ENCODE peak calls at places on chromosomes 13 and 19, in eight cellular contexts. F is endothelial cell; J is ELF-1; L is stomach; V is hypothalamus; Y is stimulated activated CD4-positive, alpha-beta T cell treated with anti-CD3 and anti-CD28 coated beads, Interleukin-2, amount 100 ng/mL, for 48 hours; B is effector memory CD4-positive, alpha-beta T cell; P is effector memory CD8-positive, alpha-beta T cell. D is an unnamed sample.

GRCh38 chr13:66574606-66575005 is 655.5 kb downstream of the PCDH9 start:
- DNase-seq in Y (no peak), B (no peak), F (no peak), V (no peak), J (no peak), L (no peak), P (no peak), D (no peak)

GRCh38 chr19:10593148-10593547 is 6.0 kb upstream of the AP1M2 start:
- DNase-seq in V (no peak), B (no peak), J (no peak), P (no peak), Y (no peak), L (no peak), F (no peak), D (no peak)

GRCh38 chr13:27168870-27169525 is 2.6 kb downstream of the USP12 start:
- DNase-seq in V (no peak), B (no peak), F (no peak), P (no peak), J (no peak), L (no peak), Y (no peak), D (no peak)

GRCh38 chr19:58398545-58398944 is 3.1 kb downstream of the RNF225 start:
- DNase-seq in P (no peak), F (no peak), L (no peak), J (no peak), Y (no peak), V (no peak), B (no peak), D (no peak)

GRCh38 chr19:13843104-13843921 is 33.6 kb upstream of the NANOS3 start:
- DNase-seq in V (peak), P (no peak), Y (no peak), F (peak), J (peak), L (peak), B (no peak), D (no peak)

GRCh38 chr19:4968462-4969291 is at the start of gene KDM4B:
- DNase-seq in V (peak), P (peak), F (peak), Y (peak), J (peak), L (peak), B (peak), D (peak)

GRCh38 chr19:6412111-6412999 is 12.3 kb downstream of the KHSRP start:
- DNase-seq in L (peak), F (peak), V (no peak), B (peak), Y (peak), P (peak), J (peak), D (no peak)

GRCh38 chr19:3176715-3177501 is 1.7 kb upstream of the S1PR4 start:
- DNase-seq in B (peak), Y (peak), J (no peak), L (peak), V (no peak), F (no peak), P (peak), D (peak)

GRCh38 chr13:104008571-104009435 is 942.6 kb upstream of the SLC10A2 start:
- DNase-seq in J (no peak), B (no peak), Y (no peak), P (no peak), F (no peak), V (no peak), L (no peak), D (no peak)

GRCh38 chr19:10713317-10713716 is 4.6 kb upstream of the DNM2 start:
- DNase-seq in B (no peak), L (no peak), P (no peak), J (no peak), V (no peak), F (no peak), Y (no peak), D (no peak)

GRCh38 chr19:36225219-36225892 is 10.4 kb downstream of the ZNF146 start:
- DNase-seq in J (no peak), B (no peak), V (no peak), Y (no peak), P (no peak), L (no peak), F (no peak), D (no peak)

GRCh38 chr13:101190337-101190736 is 226.0 kb downstream of the NALCN start:
- DNase-seq in J (no peak), Y (no peak), B (no peak), P (no peak), L (no peak), F (no peak), V (no peak), D (no peak)

GRCh38 chr13:29362849-29363604 is 232.5 kb downstream of the SLC7A1 start:
- DNase-seq in L (peak), J (peak), Y (peak), F (peak), B (peak), V (peak), P (peak), D (no peak)

GRCh38 chr19:18762125-18763023 is 28.7 kb downstream of the COMP start:
- DNase-seq in Y (no peak), B (no peak), P (no peak), L (peak), V (peak), F (no peak), J (no peak), D (no peak)

GRCh38 chr13:35478384-35479222 is 2.1 kb upstream of the MAB21L1 start:
- DNase-seq in V (no peak), Y (no peak), F (peak), B (no peak), J (peak), P (no peak), L (no peak), D (no peak)

GRCh38 chr19:17159466-17160393 is 55.4 kb upstream of the USE1 start:
- DNase-seq in Y (no peak), P (no peak), B (no peak), L (no peak), V (no peak), J (peak), F (no peak), D (no peak)

GRCh38 chr19:43699506-43700367 is 16.1 kb upstream of the IRGC start:
- DNase-seq in F (peak), B (no peak), V (peak), Y (no peak), J (peak), L (peak), P (no peak), D (no peak)

GRCh38 chr19:5536337-5536894 is 31.3 kb downstream of the TINCR start:
- DNase-seq in P (no peak), L (peak), V (peak), J (peak), B (no peak), Y (no peak), F (peak), D (no peak)

GRCh38 chr13:80342541-80343371 is 1.8 kb upstream of the SPRY2 start:
- DNase-seq in J (peak), F (peak), B (no peak), V (peak), P (peak), Y (peak), L (peak), D (peak)

GRCh38 chr13:112443191-112444000 is 67.2 kb downstream of the SPACA7 start:
- DNase-seq in Y (no peak), V (no peak), F (peak), P (no peak), L (peak), B (no peak), J (peak), D (no peak)

GRCh38 chr13:34942732-34943674 is 933 bp downstream of the NBEA start:
- DNase-seq in B (no peak), P (no peak), V (peak), Y (peak), L (peak), J (peak), F (peak), D (no peak)

GRCh38 chr13:113732961-113733950 is 25.8 kb upstream of the TMEM255B start:
- DNase-seq in L (no peak), V (no peak), J (no peak), F (no peak), Y (no peak), B (no peak), P (no peak), D (no peak)

GRCh38 chr13:112724788-112725345 is 35.0 kb downstream of the ATP11A start:
- DNase-seq in Y (no peak), V (no peak), F (no peak), L (no peak), J (no peak), P (no peak), B (no peak), D (no peak)

GRCh38 chr19:40751065-40751923 is at the start of gene SNRPA:
- DNase-seq in L (peak), B (peak), Y (peak), J (peak), V (peak), F (peak), P (peak), D (peak)

GRCh38 chr13:20359335-20359734 is 127.2 kb upstream of the GJB6 start:
- DNase-seq in P (no peak), F (no peak), B (no peak), L (no peak), V (no peak), J (no peak), Y (no peak), D (no peak)

GRCh38 chr19:42353341-42354015 is 28.0 kb downstream of the MEGF8 start:
- DNase-seq in Y (no peak), J (no peak), B (no peak), V (no peak), L (no peak), F (no peak), P (no peak), D (no peak)

GRCh38 chr13:31029129-31029528 is 96.7 kb downstream of the TEX26 start:
- DNase-seq in L (no peak), Y (no peak), F (no peak), V (no peak), J (peak), B (no peak), P (no peak), D (no peak)

GRCh38 chr19:6023936-6024335 is 46.0 kb upstream of the RANBP3 start:
- DNase-seq in F (no peak), V (no peak), J (no peak), Y (no peak), L (no peak), P (no peak), B (no peak), D (no peak)

GRCh38 chr19:31834070-31834469 is 484.8 kb upstream of the TSHZ3 start:
- DNase-seq in P (no peak), J (no peak), F (no peak), L (no peak), Y (no peak), V (no peak), B (no peak), D (no peak)

D was measured in CD14-positive monocyte.